ENCODE peak calls at places on chromosomes 1 and 21, in five cellular contexts. Z is GM23248, Q is heart left ventricle, N is SJSA1, B is adrenal gland. W is an unnamed sample.

GRCh38 chr1:154992721-154993571 is 440 bp upstream of the LENEP start:
- DNase-seq in Z (peak; percentile 61), Q (no peak), N (peak; percentile 28), B (no peak), W (peak; percentile 56)

GRCh38 chr1:30872033-30872947 is 36.3 kb downstream of the SDC3 start:
- DNase-seq in B (no peak), Q (no peak), Z (no peak), N (no peak), W (no peak)

GRCh38 chr1:6489799-6490180 is 1.7 kb downstream of the PLEKHG5 start:
- DNase-seq in Q (peak; percentile 64), N (peak; percentile 50), Z (peak; percentile 79), B (peak; percentile 65), W (peak; percentile 72)

GRCh38 chr1:204814146-204814884 is 56.3 kb upstream of the NFASC start:
- DNase-seq in Q (peak; percentile 50), N (no peak), Z (no peak), B (no peak), W (no peak)

GRCh38 chr1:29237906-29238600 is 1.7 kb downstream of the PTPRU start:
- DNase-seq in B (no peak), N (no peak), Z (peak; percentile 66), Q (peak; percentile 46), W (peak; percentile 39)

GRCh38 chr21:44907966-44908364 is 12.7 kb downstream of the ITGB2 start:
- DNase-seq in Q (no peak), Z (peak; percentile 50), N (no peak), B (peak; percentile 63), W (no peak)

GRCh38 chr1:17189632-17190525 is 15.0 kb upstream of the PADI1 start:
- DNase-seq in N (peak; percentile 93), B (peak; percentile 8), Z (peak; percentile 98), Q (no peak), W (no peak)

GRCh38 chr1:157739229-157739901 is 37.6 kb downstream of the FCRL2 start:
- DNase-seq in Q (no peak), N (no peak), Z (no peak), B (no peak), W (no peak)

GRCh38 chr21:35619184-35619583 is 441.1 kb downstream of the SETD4 start:
- DNase-seq in N (peak; percentile 33), Q (no peak), Z (peak; percentile 85), B (no peak), W (no peak)

GRCh38 chr21:43639470-43640178 is 19.7 kb downstream of the HSF2BP start:
- DNase-seq in Q (no peak), B (no peak), N (no peak), Z (peak; percentile 81), W (no peak)

GRCh38 chr1:52037402-52037814 is 3.8 kb upstream of the KTI12 start:
- DNase-seq in N (no peak), Q (no peak), B (peak; percentile 23), Z (no peak), W (no peak)

GRCh38 chr1:4931486-4931885 is 277.1 kb downstream of the AJAP1 start:
- DNase-seq in Z (no peak), N (no peak), Q (no peak), B (peak; percentile 45), W (no peak)

GRCh38 chr1:182575540-182576149 is 13.4 kb downstream of the RNASEL start:
- DNase-seq in B (peak; percentile 27), N (peak; percentile 7), Q (no peak), Z (peak; percentile 84), W (no peak)

GRCh38 chr1:9086796-9087195 is 17.4 kb upstream of the SLC2A5 start:
- DNase-seq in Z (peak; percentile 41), B (no peak), N (no peak), Q (no peak), W (no peak)

GRCh38 chr1:58515794-58516401 is 30.6 kb downstream of the OMA1 start:
- DNase-seq in B (peak; percentile 39), N (peak; percentile 40), Z (peak; percentile 90), Q (peak; percentile 35), W (peak; percentile 35)

GRCh38 chr1:112956503-112957132 is 622 bp upstream of the SLC16A1 start:
- DNase-seq in Z (no peak), Q (no peak), N (no peak), B (peak; percentile 15), W (peak; percentile 38)

DNA sequence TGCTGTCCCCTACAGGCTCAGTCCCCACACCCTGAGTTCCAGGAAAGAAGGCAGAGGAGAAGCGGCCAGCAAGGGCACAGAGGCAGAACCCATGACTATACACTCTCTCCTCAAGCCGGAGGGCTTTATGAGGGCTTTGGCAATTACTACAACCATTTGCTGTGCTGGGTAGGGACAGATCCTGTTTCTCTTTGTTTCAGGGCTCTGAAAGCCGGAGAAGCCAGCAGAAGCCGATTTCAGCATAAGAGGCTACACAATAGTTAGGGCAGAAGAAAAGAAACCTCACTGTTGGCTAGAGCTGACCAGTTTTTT is 13.9 kb downstream of the GPR3 start:
- DNase-seq in B (no peak), N (no peak), Z (no peak), Q (no peak), W (no peak)
- H3K4me1 ChIP-seq in B (peaks cover 54% of the 10 kb centered on the region), N (peaks cover 7% of the 10 kb centered on the region), Z (peaks cover 42% of the 10 kb centered on the region), Q (peaks cover 41% of the 10 kb centered on the region), W (no peaks in the 10 kb centered on the region)

GRCh38 chr1:47113178-47113577 is 24.1 kb upstream of the CYP4A22 start:
- DNase-seq in B (no peak), Z (no peak), N (no peak), Q (no peak), W (no peak)
- H3K4me1 ChIP-seq in B (no peaks in the 10 kb centered on the region), Z (no peaks in the 10 kb centered on the region), N (no peaks in the 10 kb centered on the region), Q (no peaks in the 10 kb centered on the region), W (no peaks in the 10 kb centered on the region)

DNA sequence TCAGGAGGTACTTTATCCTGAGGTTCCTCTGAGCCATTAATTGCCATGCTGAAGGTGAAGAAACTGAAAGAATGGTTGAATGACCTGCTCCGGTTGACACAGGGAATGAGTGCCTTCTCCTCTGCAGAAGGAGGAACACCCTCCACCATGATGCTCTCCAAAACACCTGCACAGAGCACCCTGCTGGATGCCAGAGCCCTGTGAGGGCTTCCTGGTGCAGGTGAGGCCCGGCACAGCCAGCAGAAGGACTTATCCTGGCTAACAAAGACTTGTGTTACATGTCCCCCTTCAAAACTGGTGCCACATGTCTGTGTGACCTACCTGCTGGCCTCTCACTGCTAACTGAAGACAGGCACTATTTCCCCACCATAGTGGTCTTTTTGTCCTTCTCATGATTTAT is 14.3 kb upstream of the LBR start:
- DNase-seq in N (no peak), Z (no peak), Q (no peak), B (no peak), W (no peak)
- H3K4me1 ChIP-seq in N (peaks cover 13% of the 10 kb centered on the region), Z (no peaks in the 10 kb centered on the region), Q (peaks cover 11% of the 10 kb centered on the region), B (peaks cover 24% of the 10 kb centered on the region), W (no peaks in the 10 kb centered on the region)

GRCh38 chr1:3081171-3081683 is 12.2 kb downstream of the PRDM16 start:
- DNase-seq in Q (no peak), N (no peak), Z (no peak), B (no peak), W (no peak)
- H3K4me1 ChIP-seq in Q (peaks cover 32% of the 10 kb centered on the region), N (no peaks in the 10 kb centered on the region), Z (no peaks in the 10 kb centered on the region), B (no peaks in the 10 kb centered on the region), W (no peaks in the 10 kb centered on the region)

DNA sequence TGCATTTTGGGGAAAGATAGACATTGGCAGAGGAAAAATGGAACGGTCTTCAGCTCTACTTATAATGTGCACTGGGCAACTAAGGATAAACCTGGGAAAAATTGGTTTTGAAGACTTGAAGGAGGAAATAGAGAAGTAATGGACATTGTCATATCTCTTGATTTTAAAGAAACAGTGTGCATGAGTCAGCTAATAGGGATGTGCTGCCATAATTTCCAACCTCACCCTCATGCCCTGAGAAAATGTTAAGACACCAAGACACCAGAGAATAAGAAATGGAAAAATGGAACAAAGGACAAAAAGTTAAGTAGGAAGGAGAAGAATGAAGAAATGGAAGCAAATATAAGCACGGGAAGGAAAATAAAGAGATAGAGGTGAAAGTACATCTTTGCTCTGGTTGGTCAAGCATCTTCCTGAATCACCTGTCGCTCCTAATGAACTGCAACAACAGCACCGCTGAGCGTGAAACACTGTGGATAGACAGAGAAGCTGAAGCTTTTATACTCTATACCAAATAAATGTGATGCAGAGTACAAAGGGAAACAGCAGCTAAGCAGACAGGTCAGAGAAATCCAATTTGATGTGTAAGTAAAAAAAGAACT is 5.3 kb downstream of the UBR4 start:
- DNase-seq in Z (peak; percentile 45), B (no peak), Q (no peak), N (no peak), W (no peak)
- H3K4me1 ChIP-seq in Z (peaks cover 39% of the 10 kb centered on the region), B (peaks cover 70% of the 10 kb centered on the region), Q (peaks cover 30% of the 10 kb centered on the region), N (peaks cover 26% of the 10 kb centered on the region), W (no peaks in the 10 kb centered on the region)

GRCh38 chr1:229117664-229118300 is 153.1 kb upstream of the RAB4A start:
- DNase-seq in Q (peak; percentile 38), N (peak; percentile 42), B (peak; percentile 88), Z (peak; percentile 64), W (peak; percentile 30)
- H3K4me1 ChIP-seq in Q (no peaks in the 10 kb centered on the region), N (peaks cover 25% of the 10 kb centered on the region), B (peaks cover 24% of the 10 kb centered on the region), Z (peaks cover 10% of the 10 kb centered on the region), W (peaks cover 2% of the 10 kb centered on the region)